ENCODE peak calls at places on chromosomes 3 and 15, in eight cellular contexts. One of them, this sample, is unnamed.

GRCh38 chr15:94042163-94042954 is 189.0 kb upstream of the MCTP2 start:
- DNase-seq in occipital lobe: no peak
- DNase-seq in astrocyte of the cerebellum: peak
- DNase-seq in NCI-H2029 treated with DMSO at 0.1 percent for 48 hours: no peak
- DNase-seq in WTC11: no peak
- DNase-seq in NCI-H1105 treated with DMSO at 0.1 percent for 48 hours: no peak
- DNase-seq in hypothalamus: no peak
- DNase-seq in KG1: no peak
- DNase-seq in this sample: peak

GRCh38 chr3:197026481-197026866 is 3.1 kb downstream of the MELTF start:
- DNase-seq in occipital lobe: no peak
- DNase-seq in astrocyte of the cerebellum: no peak
- DNase-seq in NCI-H2029 treated with DMSO at 0.1 percent for 48 hours: no peak
- DNase-seq in WTC11: no peak
- DNase-seq in NCI-H1105 treated with DMSO at 0.1 percent for 48 hours: no peak
- DNase-seq in hypothalamus: no peak
- DNase-seq in KG1: no peak
- DNase-seq in this sample: no peak

GRCh38 chr15:29822685-29823459 is 604 bp upstream of the TJP1 start:
- DNase-seq in occipital lobe: peak
- DNase-seq in astrocyte of the cerebellum: no peak
- DNase-seq in NCI-H2029 treated with DMSO at 0.1 percent for 48 hours: no peak
- DNase-seq in WTC11: peak
- DNase-seq in NCI-H1105 treated with DMSO at 0.1 percent for 48 hours: peak
- DNase-seq in hypothalamus: peak
- DNase-seq in KG1: no peak
- DNase-seq in this sample: peak

GRCh38 chr3:172617013-172617706 is 93.7 kb downstream of the NCEH1 start:
- DNase-seq in occipital lobe: no peak
- DNase-seq in astrocyte of the cerebellum: no peak
- DNase-seq in NCI-H2029 treated with DMSO at 0.1 percent for 48 hours: no peak
- DNase-seq in WTC11: no peak
- DNase-seq in NCI-H1105 treated with DMSO at 0.1 percent for 48 hours: no peak
- DNase-seq in hypothalamus: no peak
- DNase-seq in KG1: no peak
- DNase-seq in this sample: no peak

GRCh38 chr3:136979684-136980083 is 21.9 kb downstream of the IL20RB start:
- DNase-seq in occipital lobe: no peak
- DNase-seq in astrocyte of the cerebellum: no peak
- DNase-seq in NCI-H2029 treated with DMSO at 0.1 percent for 48 hours: no peak
- DNase-seq in WTC11: no peak
- DNase-seq in NCI-H1105 treated with DMSO at 0.1 percent for 48 hours: no peak
- DNase-seq in hypothalamus: no peak
- DNase-seq in KG1: no peak
- DNase-seq in this sample: no peak

GRCh38 chr15:67266870-67267269 is 12.3 kb downstream of the IQCH start:
- DNase-seq in occipital lobe: no peak
- DNase-seq in astrocyte of the cerebellum: no peak
- DNase-seq in NCI-H2029 treated with DMSO at 0.1 percent for 48 hours: no peak
- DNase-seq in WTC11: no peak
- DNase-seq in NCI-H1105 treated with DMSO at 0.1 percent for 48 hours: no peak
- DNase-seq in hypothalamus: no peak
- DNase-seq in KG1: no peak
- DNase-seq in this sample: no peak

GRCh38 chr15:25725758-25726157 is 137.4 kb downstream of the ATP10A start:
- DNase-seq in occipital lobe: no peak
- DNase-seq in astrocyte of the cerebellum: no peak
- DNase-seq in NCI-H2029 treated with DMSO at 0.1 percent for 48 hours: no peak
- DNase-seq in WTC11: no peak
- DNase-seq in NCI-H1105 treated with DMSO at 0.1 percent for 48 hours: no peak
- DNase-seq in hypothalamus: no peak
- DNase-seq in KG1: no peak
- DNase-seq in this sample: peak

GRCh38 chr3:41710646-41711388 is 251.1 kb downstream of the ULK4 start:
- DNase-seq in occipital lobe: no peak
- DNase-seq in astrocyte of the cerebellum: peak
- DNase-seq in NCI-H2029 treated with DMSO at 0.1 percent for 48 hours: no peak
- DNase-seq in WTC11: peak
- DNase-seq in NCI-H1105 treated with DMSO at 0.1 percent for 48 hours: no peak
- DNase-seq in hypothalamus: no peak
- DNase-seq in KG1: no peak
- DNase-seq in this sample: peak

GRCh38 chr3:46460051-46460450 is 4.7 kb downstream of the LTF start:
- DNase-seq in occipital lobe: no peak
- DNase-seq in astrocyte of the cerebellum: no peak
- DNase-seq in NCI-H2029 treated with DMSO at 0.1 percent for 48 hours: no peak
- DNase-seq in WTC11: no peak
- DNase-seq in NCI-H1105 treated with DMSO at 0.1 percent for 48 hours: no peak
- DNase-seq in hypothalamus: no peak
- DNase-seq in KG1: no peak
- DNase-seq in this sample: no peak

GRCh38 chr15:99447497-99448371 is 118.0 kb upstream of the MEF2A start:
- DNase-seq in occipital lobe: no peak
- DNase-seq in astrocyte of the cerebellum: no peak
- DNase-seq in NCI-H2029 treated with DMSO at 0.1 percent for 48 hours: no peak
- DNase-seq in WTC11: peak
- DNase-seq in NCI-H1105 treated with DMSO at 0.1 percent for 48 hours: peak
- DNase-seq in hypothalamus: no peak
- DNase-seq in KG1: no peak
- DNase-seq in this sample: no peak

GRCh38 chr3:190017575-190018288 is 103.0 kb downstream of the P3H2 start:
- DNase-seq in occipital lobe: no peak
- DNase-seq in astrocyte of the cerebellum: peak
- DNase-seq in NCI-H2029 treated with DMSO at 0.1 percent for 48 hours: no peak
- DNase-seq in WTC11: no peak
- DNase-seq in NCI-H1105 treated with DMSO at 0.1 percent for 48 hours: peak
- DNase-seq in hypothalamus: no peak
- DNase-seq in KG1: no peak
- DNase-seq in this sample: peak

GRCh38 chr3:38588276-38588971 is 61.1 kb downstream of the SCN5A start:
- DNase-seq in occipital lobe: no peak
- DNase-seq in astrocyte of the cerebellum: no peak
- DNase-seq in NCI-H2029 treated with DMSO at 0.1 percent for 48 hours: no peak
- DNase-seq in WTC11: no peak
- DNase-seq in NCI-H1105 treated with DMSO at 0.1 percent for 48 hours: no peak
- DNase-seq in hypothalamus: no peak
- DNase-seq in KG1: no peak
- DNase-seq in this sample: peak

GRCh38 chr3:140199008-140199407 is 264.0 kb downstream of the CLSTN2 start:
- DNase-seq in occipital lobe: no peak
- DNase-seq in astrocyte of the cerebellum: no peak
- DNase-seq in NCI-H2029 treated with DMSO at 0.1 percent for 48 hours: no peak
- DNase-seq in WTC11: no peak
- DNase-seq in NCI-H1105 treated with DMSO at 0.1 percent for 48 hours: no peak
- DNase-seq in hypothalamus: no peak
- DNase-seq in KG1: no peak
- DNase-seq in this sample: no peak

GRCh38 chr3:184584001-184584891 is 22.7 kb downstream of the EPHB3 start:
- DNase-seq in occipital lobe: no peak
- DNase-seq in astrocyte of the cerebellum: no peak
- DNase-seq in NCI-H2029 treated with DMSO at 0.1 percent for 48 hours: no peak
- DNase-seq in WTC11: peak
- DNase-seq in NCI-H1105 treated with DMSO at 0.1 percent for 48 hours: peak
- DNase-seq in hypothalamus: peak
- DNase-seq in KG1: no peak
- DNase-seq in this sample: peak

GRCh38 chr3:177427096-177427495 is 229.8 kb upstream of the TBL1XR1 start:
- DNase-seq in occipital lobe: no peak
- DNase-seq in astrocyte of the cerebellum: no peak
- DNase-seq in NCI-H2029 treated with DMSO at 0.1 percent for 48 hours: no peak
- DNase-seq in WTC11: no peak
- DNase-seq in NCI-H1105 treated with DMSO at 0.1 percent for 48 hours: no peak
- DNase-seq in hypothalamus: no peak
- DNase-seq in KG1: no peak
- DNase-seq in this sample: no peak

GRCh38 chr3:50604628-50605588 is 6.7 kb downstream of the CISH start:
- DNase-seq in occipital lobe: no peak
- DNase-seq in astrocyte of the cerebellum: no peak
- DNase-seq in NCI-H2029 treated with DMSO at 0.1 percent for 48 hours: no peak
- DNase-seq in WTC11: no peak
- DNase-seq in NCI-H1105 treated with DMSO at 0.1 percent for 48 hours: no peak
- DNase-seq in hypothalamus: no peak
- DNase-seq in KG1: no peak
- DNase-seq in this sample: no peak

GRCh38 chr3:118472586-118472985 is 562.1 kb downstream of the IGSF11 start:
- DNase-seq in occipital lobe: no peak
- DNase-seq in astrocyte of the cerebellum: no peak
- DNase-seq in NCI-H2029 treated with DMSO at 0.1 percent for 48 hours: no peak
- DNase-seq in WTC11: no peak
- DNase-seq in NCI-H1105 treated with DMSO at 0.1 percent for 48 hours: no peak
- DNase-seq in hypothalamus: no peak
- DNase-seq in KG1: no peak
- DNase-seq in this sample: peak

GRCh38 chr15:40721716-40722115 is 26.7 kb downstream of the RAD51 start:
- DNase-seq in occipital lobe: no peak
- DNase-seq in astrocyte of the cerebellum: no peak
- DNase-seq in NCI-H2029 treated with DMSO at 0.1 percent for 48 hours: no peak
- DNase-seq in WTC11: no peak
- DNase-seq in NCI-H1105 treated with DMSO at 0.1 percent for 48 hours: no peak
- DNase-seq in hypothalamus: no peak
- DNase-seq in KG1: no peak
- DNase-seq in this sample: no peak

This sample was measured in SJSA1.